ENCODE peak calls at places on chromosomes 5 and 9, in seven cellular contexts. M is cardiac muscle cell, U is left ventricle myocardium inferior, X is sigmoid colon, H is PC-9, I is breast epithelium, W is Peyer's patch. V is an unnamed sample. For H3K27me3, the result is how much of the 10 kb centered on the place peaks cover.

GRCh38 chr9:93365427-93366118 is 85.9 kb upstream of the FAM120A start:
- DNase-seq in X (no peak), M (no peak), W (no peak), H (no peak), I (no peak), U (no peak), V (no peak)

GRCh38 chr9:117815315-117815714 is 111.1 kb downstream of the TLR4 start:
- DNase-seq in M (no peak), H (no peak), I (no peak), U (no peak), X (no peak), W (no peak), V (no peak)

GRCh38 chr9:108634669-108635462 is 220.9 kb downstream of the ACTL7B start:
- DNase-seq in X (no peak), H (peak), U (no peak), I (no peak), W (no peak), M (peak), V (no peak)

GRCh38 chr9:123686849-123687233 is 243.1 kb downstream of the DENND1A start:
- DNase-seq in X (no peak), H (no peak), M (no peak), I (no peak), W (no peak), U (no peak), V (no peak)

GRCh38 chr5:149940077-149940574 is 4.5 kb downstream of the PDE6A start:
- DNase-seq in M (peak), W (no peak), X (no peak), I (no peak), U (no peak), H (no peak), V (no peak)

GRCh38 chr5:11400312-11400711 is 503.9 kb downstream of the CTNND2 start:
- DNase-seq in M (no peak), H (no peak), U (no peak), X (no peak), I (no peak), W (no peak), V (no peak)

GRCh38 chr9:129176786-129177442 is 1.1 kb downstream of the IER5L start:
- DNase-seq in W (peak), X (peak), U (peak), H (peak), I (peak), M (peak), V (no peak)

GRCh38 chr5:143214890-143215289 is 188.6 kb downstream of the NR3C1 start:
- DNase-seq in W (no peak), I (no peak), U (no peak), M (no peak), X (no peak), H (no peak), V (no peak)

GRCh38 chr5:65010841-65011240 is 242.1 kb downstream of the CWC27 start:
- DNase-seq in X (no peak), H (no peak), M (no peak), W (no peak), U (no peak), I (no peak), V (no peak)

GRCh38 chr9:70563437-70564204 is 149.2 kb upstream of the KLF9 start:
- DNase-seq in M (peak), H (no peak), I (no peak), W (peak), U (no peak), X (no peak), V (no peak)

GRCh38 chr5:54785729-54786548 is 199.5 kb downstream of the ESM1 start:
- DNase-seq in X (peak), M (peak), H (no peak), W (peak), I (no peak), U (peak), V (no peak)
- H3K4me3 ChIP-seq in X (no peak), M (no peak), H (no peak), W (no peak), I (no peak), U (no peak), V (no peak)

DNA sequence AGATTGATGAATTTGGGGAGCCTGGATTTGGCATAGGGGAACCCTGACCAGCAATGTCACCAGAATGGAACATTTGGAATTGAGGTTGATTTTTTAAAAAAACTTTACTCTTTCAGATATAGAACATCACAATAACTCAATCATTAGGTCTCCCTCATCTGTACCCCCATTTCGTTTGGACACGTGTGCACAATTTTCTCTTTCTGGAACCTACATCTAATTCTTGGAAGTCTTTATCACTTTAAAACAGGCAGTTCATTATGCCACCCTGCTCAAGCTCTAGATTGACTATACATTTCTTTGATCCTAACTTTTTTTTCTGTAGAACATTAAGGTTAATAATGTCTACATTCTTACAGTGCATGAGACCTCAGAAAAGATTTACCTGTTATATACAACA is 3.7 kb upstream of the SSBP2 start:
- DNase-seq in M (no peak), I (no peak), U (no peak), W (no peak), H (no peak), X (no peak), V (no peak)
- TF ChIP-seq CTCF in M (no peak), I (no peak), U (no peak), W (no peak), H (no peak), X (no peak), V (no peak)

GRCh38 chr9:132585954-132586829 is 3.8 kb downstream of the BARHL1 start:
- DNase-seq in X (no peak), W (no peak), U (no peak), M (no peak), H (no peak), I (no peak), V (no peak)

GRCh38 chr9:132588501-132589147 is 6.2 kb downstream of the BARHL1 start:
- DNase-seq in H (no peak), M (no peak), W (no peak), U (no peak), I (no peak), X (no peak), V (no peak)

GRCh38 chr9:132588098-132588497 is 5.7 kb downstream of the BARHL1 start:
- DNase-seq in U (no peak), X (no peak), W (no peak), H (no peak), I (no peak), M (no peak), V (no peak)

GRCh38 chr9:132586830-132587483 is 4.6 kb downstream of the BARHL1 start:
- DNase-seq in U (no peak), M (no peak), I (no peak), W (no peak), H (no peak), X (no peak), V (no peak)

DNA sequence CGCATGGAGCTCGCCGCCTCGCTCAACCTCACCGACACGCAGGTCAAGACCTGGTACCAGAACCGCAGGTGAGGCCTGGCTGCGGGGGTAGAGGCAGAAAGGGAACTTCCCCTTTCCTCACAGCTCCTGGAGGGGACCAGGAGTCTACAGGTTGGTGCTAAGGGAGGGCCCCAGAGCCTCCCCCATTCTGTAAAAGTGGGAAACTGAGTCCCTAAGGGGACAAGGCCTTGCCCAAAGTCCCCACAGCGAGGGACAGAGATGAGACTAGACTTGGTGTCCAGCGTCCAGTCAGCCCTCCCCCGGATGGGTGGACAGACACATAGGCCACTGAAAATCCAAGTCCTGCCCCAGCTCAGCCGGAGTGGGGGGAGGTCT is 5.1 kb downstream of the BARHL1 start:
- DNase-seq in W (no peak), H (no peak), U (no peak), M (no peak), I (no peak), X (no peak), V (no peak)
- H3K27me3 ChIP-seq in W (half or more), H (under half), U (half or more), M (half or more), I (half or more), X (half or more), V (under half)

GRCh38 chr9:133276001-133276884 is 1.2 kb upstream of the ABO start:
- DNase-seq in W (peak), X (no peak), U (no peak), M (no peak), I (no peak), H (no peak), V (no peak)

GRCh38 chr9:133275105-133276000 is at the start of gene ABO:
- DNase-seq in X (no peak), U (peak), I (no peak), W (peak), M (no peak), H (no peak), V (no peak)

GRCh38 chr9:133273819-133274218 is 1.2 kb downstream of the ABO start:
- DNase-seq in I (no peak), W (peak), U (no peak), X (no peak), M (no peak), H (no peak), V (no peak)

GRCh38 chr9:133273098-133273497 is 1.9 kb downstream of the ABO start:
- DNase-seq in M (no peak), U (no peak), W (peak), I (no peak), X (no peak), H (no peak), V (no peak)

DNA sequence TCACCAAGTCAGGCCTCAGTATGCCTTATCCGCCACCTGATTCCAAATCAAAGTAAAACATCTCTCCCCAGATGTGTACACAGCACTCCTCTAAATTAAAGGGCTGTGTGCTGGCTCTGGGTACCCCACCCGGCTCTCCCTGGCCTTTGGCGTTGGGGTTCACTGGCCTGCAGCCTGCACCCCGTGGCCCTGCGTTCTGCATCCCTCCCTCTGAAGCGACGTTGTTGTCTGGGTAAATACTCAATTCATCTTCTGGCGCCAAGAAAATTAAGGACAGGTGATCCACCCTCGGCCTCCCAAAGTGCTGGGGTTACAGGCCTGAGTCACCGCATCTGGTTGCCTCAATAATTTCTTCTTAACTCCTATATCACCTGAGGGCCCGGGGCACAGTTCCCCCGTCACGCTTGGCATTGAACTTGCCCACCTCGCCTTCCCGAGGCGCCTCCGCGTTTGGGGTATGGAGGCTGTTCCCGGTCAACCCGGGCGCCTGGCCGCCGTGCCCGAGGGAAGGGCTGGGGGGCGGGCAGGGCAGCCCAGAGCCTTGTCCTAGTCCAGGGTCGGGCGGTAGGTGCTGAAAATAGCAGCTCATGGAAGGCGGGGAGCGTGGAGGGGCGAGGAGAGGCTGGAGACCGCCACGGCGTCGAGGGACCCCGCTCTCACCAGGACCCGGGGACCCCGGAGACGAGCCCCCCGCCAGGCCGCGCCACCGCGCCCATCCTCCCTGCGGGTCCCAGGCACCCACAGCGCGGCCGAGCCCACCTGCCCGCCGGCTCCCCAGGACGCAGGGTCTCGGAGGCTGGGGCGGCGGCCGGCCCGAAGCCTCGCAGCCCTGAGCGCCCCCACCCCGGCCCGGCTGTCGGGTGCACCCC is 531 bp downstream of the ABO start:
- DNase-seq in X (no peak), I (no peak), U (no peak), M (no peak), W (peak), H (no peak), V (no peak)
- H3K4me3 ChIP-seq in X (peak), I (peak), U (peak), M (peak), W (peak), H (no peak), V (peak)